ENCODE peak calls at places on chromosome 1, in four cellular contexts. T, F, V and P are unnamed samples.

GRCh38 chr1:60052634-60053033 is 20.9 kb downstream of the C1orf87 start:
- DNase-seq in V (peak; percentile 7), T (no peak), F (no peak), P (no peak)

GRCh38 chr1:24544239-24544638 is 11.6 kb upstream of the NCMAP start:
- DNase-seq in F (no peak), T (no peak), V (no peak), P (no peak)

GRCh38 chr1:95994643-95995042 is 726.9 kb upstream of the PTBP2 start:
- DNase-seq in V (no peak), T (no peak), F (no peak), P (no peak)

GRCh38 chr1:37255111-37255795 is 219.1 kb upstream of the ZC3H12A start:
- DNase-seq in F (peak; percentile 86), T (peak; percentile 84), V (peak; percentile 79), P (peak; percentile 74)

GRCh38 chr1:43008425-43009108 is 49.9 kb upstream of the SLC2A1 start:
- DNase-seq in F (peak; percentile 52), T (no peak), V (no peak), P (no peak)

GRCh38 chr1:22488319-22488718 is 36.7 kb downstream of the ZBTB40 start:
- DNase-seq in V (no peak), T (no peak), F (peak; percentile 26), P (peak; percentile 15)

GRCh38 chr1:54556110-54556509 is 8.1 kb downstream of the ACOT11 start:
- DNase-seq in V (no peak), F (no peak), T (no peak), P (no peak)

GRCh38 chr1:39696448-39696847 is 5.2 kb upstream of the HPCAL4 start:
- DNase-seq in T (no peak), V (no peak), F (no peak), P (no peak)

GRCh38 chr1:33312413-33312749 is 8.5 kb downstream of the A3GALT2 start:
- DNase-seq in T (no peak), V (no peak), F (no peak), P (no peak)

GRCh38 chr1:246587606-246588005 is 21.4 kb downstream of the CNST start:
- DNase-seq in F (no peak), T (no peak), V (no peak), P (no peak)

GRCh38 chr1:156124557-156125483 is 10.3 kb downstream of the LMNA start:
- DNase-seq in T (no peak), F (no peak), V (no peak), P (peak; percentile 58)

GRCh38 chr1:30137001-30137400 is 586.4 kb downstream of the MATN1 start:
- DNase-seq in V (no peak), T (no peak), F (no peak), P (no peak)

GRCh38 chr1:227315500-227316346 is 2.6 kb downstream of the CDC42BPA start:
- DNase-seq in F (no peak), T (peak; percentile 10), V (peak; percentile 16), P (no peak)

GRCh38 chr1:2530501-2531361 is 668 bp upstream of the HES5 start:
- DNase-seq in T (peak; percentile 66), F (no peak), V (no peak), P (no peak)

GRCh38 chr1:25810341-25811299 is 9.1 kb upstream of the MTFR1L start:
- DNase-seq in T (peak; percentile 60), F (peak; percentile 87), V (peak; percentile 66), P (peak; percentile 82)

GRCh38 chr1:164466001-164466421 is 93.0 kb upstream of the PBX1 start:
- DNase-seq in V (no peak), T (no peak), F (no peak), P (no peak)

GRCh38 chr1:35031103-35031452 is 667 bp downstream of the ZMYM6 start:
- DNase-seq in V (no peak), T (peak; percentile 43), F (no peak), P (no peak)

GRCh38 chr1:239858058-239858457 is 233.6 kb upstream of the FMN2 start:
- DNase-seq in F (no peak), V (no peak), T (peak; percentile 44), P (no peak)

GRCh38 chr1:214459895-214460294 is 91.5 kb downstream of the PTPN14 start:
- DNase-seq in T (no peak), V (no peak), F (no peak), P (no peak)

GRCh38 chr1:166839600-166840308 is 479 bp downstream of the POGK start:
- DNase-seq in V (peak; percentile 65), F (peak; percentile 46), T (peak; percentile 83), P (peak; percentile 47)

GRCh38 chr1:59730302-59730701 is 84.4 kb upstream of the HOOK1 start:
- DNase-seq in T (no peak), F (no peak), V (no peak), P (no peak)

GRCh38 chr1:184504012-184504694 is 117.3 kb downstream of the C1orf21 start:
- DNase-seq in T (peak; percentile 77), V (no peak), F (no peak), P (no peak)